ENCODE peak calls at places on chromosomes 3 and 15, in six cellular contexts. X is transverse colon, O is A549, C is PC-3, U is astrocyte of the spinal cord, P is upper lobe of right lung. K is an unnamed sample.
A peak's percentile ranks its signal among the peaks of the same experiment; 100 is the strongest.

GRCh38 chr3:107421170-107421792 is 44.0 kb downstream of the CCDC54 start:
- DNase-seq in X (no peak), O (no peak), C (peak; percentile 84), U (peak; percentile 77), P (no peak), K (peak; percentile 33)

GRCh38 chr15:85880501-85881190 is 85.9 kb upstream of the KLHL25 start:
- DNase-seq in X (no peak), O (no peak), C (no peak), U (no peak), P (no peak), K (no peak)

GRCh38 chr15:98724495-98724894 is 76.2 kb downstream of the IGF1R start:
- DNase-seq in X (no peak), O (no peak), C (no peak), U (no peak), P (no peak), K (no peak)

GRCh38 chr3:65793495-65794200 is 245.1 kb downstream of the MAGI1 start:
- DNase-seq in X (no peak), O (no peak), C (peak; percentile 72), U (no peak), P (no peak), K (no peak)

GRCh38 chr3:43155464-43156121 is 49.7 kb upstream of the POMGNT2 start:
- DNase-seq in X (peak; percentile 49), O (peak; percentile 50), C (peak; percentile 90), U (peak; percentile 81), P (no peak), K (no peak)

GRCh38 chr15:40430271-40430805 is 10.4 kb upstream of the BAHD1 start:
- DNase-seq in X (peak; percentile 69), O (no peak), C (peak; percentile 53), U (no peak), P (no peak), K (no peak)

GRCh38 chr3:177195941-177196472 is 1.3 kb downstream of the TBL1XR1 start:
- DNase-seq in X (no peak), O (no peak), C (peak; percentile 32), U (no peak), P (no peak), K (no peak)

GRCh38 chr15:45021331-45021730 is 1.7 kb upstream of the SORD start:
- DNase-seq in X (no peak), O (no peak), C (no peak), U (no peak), P (no peak), K (no peak)

GRCh38 chr3:56042326-56042951 is 425.8 kb downstream of the ERC2 start:
- DNase-seq in X (no peak), O (peak; percentile 3), C (peak; percentile 66), U (peak; percentile 66), P (no peak), K (no peak)

GRCh38 chr3:23183731-23184130 is 19.4 kb upstream of the UBE2E2 start:
- DNase-seq in X (peak; percentile 29), O (peak; percentile 54), C (peak; percentile 81), U (peak; percentile 62), P (no peak), K (no peak)

GRCh38 chr15:96626936-96627577 is 296.6 kb downstream of the NR2F2 start:
- DNase-seq in X (no peak), O (no peak), C (no peak), U (no peak), P (no peak), K (no peak)

GRCh38 chr3:41417574-41417973 is 218.3 kb downstream of the CTNNB1 start:
- DNase-seq in X (no peak), O (no peak), C (no peak), U (no peak), P (no peak), K (no peak)

GRCh38 chr3:31170932-31171670 is 276.6 kb upstream of the GADL1 start:
- DNase-seq in X (no peak), O (no peak), C (no peak), U (peak; percentile 97), P (no peak), K (no peak)

GRCh38 chr15:77851086-77851485 is 218.4 kb upstream of the LINGO1 start:
- DNase-seq in X (no peak), O (no peak), C (no peak), U (no peak), P (peak; percentile 17), K (no peak)

GRCh38 chr3:126342991-126343661 is 14.1 kb downstream of the KLF15 start:
- DNase-seq in X (peak; percentile 6), O (no peak), C (no peak), U (no peak), P (peak; percentile 52), K (no peak)

GRCh38 chr3:81726132-81726531 is 35.3 kb downstream of the GBE1 start:
- DNase-seq in X (no peak), O (no peak), C (peak; percentile 59), U (peak; percentile 29), P (no peak), K (no peak)

GRCh38 chr15:61057376-61057775 is 171.7 kb downstream of the RORA start:
- DNase-seq in X (no peak), O (no peak), C (no peak), U (no peak), P (no peak), K (peak; percentile 44)

GRCh38 chr3:145902166-145902565 is 258.8 kb downstream of the PLOD2 start:
- DNase-seq in X (no peak), O (no peak), C (no peak), U (peak; percentile 12), P (no peak), K (no peak)

GRCh38 chr15:25810631-25811077 is 52.5 kb downstream of the ATP10A start:
- DNase-seq in X (no peak), O (no peak), C (no peak), U (no peak), P (no peak), K (no peak)

GRCh38 chr3:94130690-94131089 is 67.8 kb downstream of the NSUN3 start:
- DNase-seq in X (no peak), O (no peak), C (no peak), U (no peak), P (no peak), K (no peak)

GRCh38 chr3:131948806-131949205 is 86.0 kb downstream of the CPNE4 start:
- DNase-seq in X (no peak), O (no peak), C (no peak), U (no peak), P (no peak), K (no peak)

GRCh38 chr15:69476704-69477473 is 24.3 kb downstream of the RPLP1 start:
- DNase-seq in X (no peak), O (no peak), C (no peak), U (no peak), P (no peak), K (no peak)

GRCh38 chr15:98823012-98823458 is 174.7 kb downstream of the IGF1R start:
- DNase-seq in X (no peak), O (no peak), C (peak; percentile 78), U (peak; percentile 92), P (no peak), K (no peak)

GRCh38 chr3:74079961-74080562 is 455.3 kb upstream of the PDZRN3 start:
- DNase-seq in X (no peak), O (no peak), C (no peak), U (no peak), P (no peak), K (no peak)

GRCh38 chr15:101044625-101045235 is 125.6 kb downstream of the LRRK1 start:
- DNase-seq in X (peak; percentile 4), O (no peak), C (no peak), U (no peak), P (no peak), K (no peak)

GRCh38 chr3:30421261-30421660 is 185.1 kb upstream of the TGFBR2 start:
- DNase-seq in X (no peak), O (no peak), C (peak; percentile 40), U (peak; percentile 44), P (no peak), K (no peak)

GRCh38 chr15:71800835-71801745 is 9.3 kb upstream of the NR2E3 start:
- DNase-seq in X (peak; percentile 55), O (peak; percentile 91), C (peak; percentile 88), U (peak; percentile 81), P (no peak), K (peak; percentile 65)

GRCh38 chr3:45083023-45083422 is 56.9 kb downstream of the CLEC3B start:
- DNase-seq in X (no peak), O (no peak), C (no peak), U (no peak), P (no peak), K (no peak)

GRCh38 chr3:8500208-8500961 is 1.2 kb upstream of the LMCD1 start:
- DNase-seq in X (no peak), O (no peak), C (peak; percentile 94), U (peak; percentile 62), P (no peak), K (no peak)
- TF ChIP-seq CTCF in X (no peak), O (no peak), C (peak; percentile 18), U (no peak), P (no peak), K (no peak)

GRCh38 chr3:128788268-128788869 is 62.4 kb downstream of the RAB7A start:
- DNase-seq in X (no peak), O (no peak), C (no peak), U (no peak), P (no peak), K (no peak)

GRCh38 chr3:128784228-128784627 is 58.2 kb downstream of the RAB7A start:
- DNase-seq in X (no peak), O (peak; percentile 9), C (no peak), U (peak; percentile 18), P (no peak), K (no peak)

GRCh38 chr3:128786434-128787020 is 60.5 kb downstream of the RAB7A start:
- DNase-seq in X (no peak), O (no peak), C (no peak), U (no peak), P (no peak), K (no peak)

GRCh38 chr3:128784843-128785242 is 58.9 kb downstream of the RAB7A start:
- DNase-seq in X (no peak), O (no peak), C (no peak), U (no peak), P (no peak), K (no peak)

GRCh38 chr3:128787256-128788253 is 61.6 kb downstream of the RAB7A start:
- DNase-seq in X (peak; percentile 36), O (peak; percentile 50), C (peak; percentile 70), U (peak; percentile 30), P (no peak), K (peak; percentile 37)
- TF ChIP-seq CTCF in X (peak; percentile 27), O (no peak), C (peak; percentile 45), U (peak; percentile 33), P (peak; percentile 27), K (no peak)

GRCh38 chr3:102235679-102236078 is 199.1 kb upstream of the ZPLD1 start:
- DNase-seq in X (no peak), O (no peak), C (peak; percentile 57), U (peak; percentile 29), P (no peak), K (no peak)
- TF ChIP-seq CTCF in X (peak; percentile 56), O (peak; percentile 34), C (peak; percentile 85), U (peak; percentile 55), P (no peak), K (peak; percentile 10)

DNA sequence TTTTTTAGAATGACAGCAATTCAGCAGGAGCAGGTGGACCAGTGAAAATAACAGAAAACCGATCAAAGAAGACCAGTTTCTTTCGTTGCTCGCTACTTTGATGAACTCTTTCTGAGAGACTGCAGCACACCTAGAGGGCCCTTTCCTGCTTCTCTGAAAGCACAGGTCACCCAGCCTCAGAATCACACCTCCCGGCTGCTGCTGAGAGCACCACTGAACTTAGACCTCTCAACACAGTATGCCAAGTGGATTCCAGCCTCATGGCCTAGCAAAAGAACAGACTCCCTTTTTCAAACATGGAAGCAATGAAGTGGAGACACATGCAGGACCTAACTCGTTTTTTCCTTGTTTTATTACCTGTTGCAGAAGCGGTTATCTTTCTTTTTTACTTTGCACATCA is 13.9 kb upstream of the APH1B start:
- DNase-seq in X (no peak), O (no peak), C (no peak), U (no peak), P (no peak), K (no peak)
- TF ChIP-seq CTCF in X (no peak), O (no peak), C (no peak), U (no peak), P (no peak), K (no peak)

K was measured in GM10248.